ENCODE peak calls at places on chromosomes 3 and 15, in seven cellular contexts. One of them, this sample, is unnamed.

GRCh38 chr3:47283596-47284364 is 1.0 kb downstream of the KLHL18 start:
- DNase-seq in GM12878: no peak
- DNase-seq in HepG2: no peak
- DNase-seq in SK-N-SH: peak; percentile 47
- DNase-seq in H1: no peak
- DNase-seq in K562: peak; percentile 36
- DNase-seq in HCT116: no peak
- DNase-seq in this sample: no peak

GRCh38 chr3:189771842-189772494 is 140.8 kb downstream of the TP63 start:
- DNase-seq in GM12878: no peak
- DNase-seq in HepG2: no peak
- DNase-seq in SK-N-SH: no peak
- DNase-seq in H1: no peak
- DNase-seq in K562: no peak
- DNase-seq in HCT116: no peak
- DNase-seq in this sample: no peak

GRCh38 chr3:185215873-185216586 is 37.8 kb downstream of the EHHADH start:
- DNase-seq in GM12878: no peak
- DNase-seq in HepG2: peak; percentile 14
- DNase-seq in SK-N-SH: peak; percentile 22
- DNase-seq in H1: no peak
- DNase-seq in K562: peak; percentile 20
- DNase-seq in HCT116: no peak
- DNase-seq in this sample: peak; percentile 29

GRCh38 chr3:184405075-184406060 is 25.5 kb downstream of the CHRD start:
- DNase-seq in GM12878: no peak
- DNase-seq in HepG2: no peak
- DNase-seq in SK-N-SH: no peak
- DNase-seq in H1: no peak
- DNase-seq in K562: no peak
- DNase-seq in HCT116: no peak
- DNase-seq in this sample: no peak

GRCh38 chr3:38111696-38112377 is 25.1 kb downstream of the ACAA1 start:
- DNase-seq in GM12878: no peak
- DNase-seq in HepG2: no peak
- DNase-seq in SK-N-SH: no peak
- DNase-seq in H1: no peak
- DNase-seq in K562: no peak
- DNase-seq in HCT116: no peak
- DNase-seq in this sample: no peak

GRCh38 chr3:160392798-160393197 is 6.2 kb downstream of the IFT80 start:
- DNase-seq in GM12878: no peak
- DNase-seq in HepG2: no peak
- DNase-seq in SK-N-SH: no peak
- DNase-seq in H1: no peak
- DNase-seq in K562: no peak
- DNase-seq in HCT116: no peak
- DNase-seq in this sample: no peak

GRCh38 chr3:173501941-173502489 is 104.5 kb downstream of the NLGN1 start:
- DNase-seq in GM12878: no peak
- DNase-seq in HepG2: no peak
- DNase-seq in SK-N-SH: no peak
- DNase-seq in H1: no peak
- DNase-seq in K562: no peak
- DNase-seq in HCT116: no peak
- DNase-seq in this sample: no peak

GRCh38 chr3:189286188-189286587 is 114.4 kb downstream of the TPRG1 start:
- DNase-seq in GM12878: no peak
- DNase-seq in HepG2: no peak
- DNase-seq in SK-N-SH: no peak
- DNase-seq in H1: no peak
- DNase-seq in K562: no peak
- DNase-seq in HCT116: no peak
- DNase-seq in this sample: no peak

GRCh38 chr3:7075120-7075519 is 214.2 kb downstream of the GRM7 start:
- DNase-seq in GM12878: no peak
- DNase-seq in HepG2: no peak
- DNase-seq in SK-N-SH: no peak
- DNase-seq in H1: no peak
- DNase-seq in K562: no peak
- DNase-seq in HCT116: no peak
- DNase-seq in this sample: no peak

GRCh38 chr3:12590096-12590495 is 33.2 kb downstream of the MKRN2 start:
- DNase-seq in GM12878: no peak
- DNase-seq in HepG2: no peak
- DNase-seq in SK-N-SH: no peak
- DNase-seq in H1: no peak
- DNase-seq in K562: no peak
- DNase-seq in HCT116: no peak
- DNase-seq in this sample: no peak

GRCh38 chr3:42440924-42441323 is 30.5 kb upstream of the LYZL4 start:
- DNase-seq in GM12878: no peak
- DNase-seq in HepG2: no peak
- DNase-seq in SK-N-SH: no peak
- DNase-seq in H1: no peak
- DNase-seq in K562: no peak
- DNase-seq in HCT116: no peak
- DNase-seq in this sample: no peak

GRCh38 chr3:188491276-188491687 is 337.3 kb downstream of the LPP start:
- DNase-seq in GM12878: no peak
- DNase-seq in HepG2: no peak
- DNase-seq in SK-N-SH: no peak
- DNase-seq in H1: no peak
- DNase-seq in K562: no peak
- DNase-seq in HCT116: no peak
- DNase-seq in this sample: no peak

GRCh38 chr3:127044996-127045395 is 62.1 kb downstream of the PLXNA1 start:
- DNase-seq in GM12878: no peak
- DNase-seq in HepG2: no peak
- DNase-seq in SK-N-SH: peak; percentile 74
- DNase-seq in H1: no peak
- DNase-seq in K562: peak; percentile 72
- DNase-seq in HCT116: peak; percentile 29
- DNase-seq in this sample: peak; percentile 91

GRCh38 chr3:140771030-140771677 is 93.3 kb downstream of the TRIM42 start:
- DNase-seq in GM12878: no peak
- DNase-seq in HepG2: no peak
- DNase-seq in SK-N-SH: no peak
- DNase-seq in H1: no peak
- DNase-seq in K562: no peak
- DNase-seq in HCT116: no peak
- DNase-seq in this sample: no peak

GRCh38 chr15:96160269-96160668 is 170.2 kb upstream of the NR2F2 start:
- DNase-seq in GM12878: no peak
- DNase-seq in HepG2: no peak
- DNase-seq in SK-N-SH: no peak
- DNase-seq in H1: no peak
- DNase-seq in K562: no peak
- DNase-seq in HCT116: no peak
- DNase-seq in this sample: no peak

GRCh38 chr15:74807302-74807701 is 5.3 kb upstream of the LMAN1L start:
- DNase-seq in GM12878: no peak
- DNase-seq in HepG2: no peak
- DNase-seq in SK-N-SH: no peak
- DNase-seq in H1: no peak
- DNase-seq in K562: no peak
- DNase-seq in HCT116: no peak
- DNase-seq in this sample: no peak

GRCh38 chr15:74809242-74809641 is 3.4 kb upstream of the LMAN1L start:
- DNase-seq in GM12878: no peak
- DNase-seq in HepG2: no peak
- DNase-seq in SK-N-SH: no peak
- DNase-seq in H1: no peak
- DNase-seq in K562: no peak
- DNase-seq in HCT116: no peak
- DNase-seq in this sample: no peak

GRCh38 chr15:74809951-74810350 is 2.7 kb upstream of the LMAN1L start:
- DNase-seq in GM12878: no peak
- DNase-seq in HepG2: no peak
- DNase-seq in SK-N-SH: no peak
- DNase-seq in H1: no peak
- DNase-seq in K562: no peak
- DNase-seq in HCT116: no peak
- DNase-seq in this sample: no peak

GRCh38 chr15:74808840-74809229 is 3.8 kb upstream of the LMAN1L start:
- DNase-seq in GM12878: no peak
- DNase-seq in HepG2: no peak
- DNase-seq in SK-N-SH: no peak
- DNase-seq in H1: no peak
- DNase-seq in K562: no peak
- DNase-seq in HCT116: no peak
- DNase-seq in this sample: no peak

DNA sequence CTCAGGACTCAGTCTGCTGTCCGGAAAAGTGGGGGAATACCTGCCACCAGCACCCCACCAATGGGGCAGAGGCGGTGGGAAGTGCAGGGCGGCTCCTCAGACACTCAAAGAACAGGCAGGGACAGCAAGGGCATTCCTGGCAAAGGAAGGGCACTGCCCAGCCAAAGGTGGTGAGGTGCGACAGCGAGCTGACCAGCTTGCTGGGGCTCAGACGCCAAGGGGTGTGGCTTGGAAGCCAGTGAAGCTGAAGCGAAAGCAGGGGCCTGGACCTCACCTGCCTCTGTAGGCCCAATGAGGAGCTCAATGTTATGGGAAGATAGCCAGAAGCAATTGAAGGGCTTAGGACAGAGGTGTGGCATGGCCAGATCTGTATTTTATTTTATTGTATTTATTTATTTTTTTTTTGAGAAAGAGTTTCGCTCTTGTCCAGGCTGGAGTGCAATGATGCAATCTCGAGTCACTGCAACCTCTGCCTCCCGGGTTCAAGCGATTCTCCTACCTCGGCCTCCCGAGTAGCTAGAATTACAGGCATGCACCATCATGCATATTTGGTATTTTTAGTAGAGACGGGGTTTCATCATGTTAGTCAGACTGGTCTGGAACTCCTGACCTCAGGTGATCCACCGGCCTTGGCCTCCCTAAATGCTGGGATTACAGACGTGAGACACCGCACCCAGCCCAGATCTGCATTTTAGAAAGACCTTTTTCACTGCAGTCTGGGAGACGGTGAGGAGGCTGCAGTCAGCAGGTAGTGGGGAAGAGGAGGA is 4.4 kb upstream of the LMAN1L start:
- DNase-seq in GM12878: no peak
- DNase-seq in HepG2: no peak
- DNase-seq in SK-N-SH: no peak
- DNase-seq in H1: no peak
- DNase-seq in K562: no peak
- DNase-seq in HCT116: no peak
- DNase-seq in this sample: no peak
- TF ChIP-seq JUND in GM12878: no peak
- TF ChIP-seq JUND in HepG2: no peak
- TF ChIP-seq JUND in SK-N-SH: no peak
- TF ChIP-seq JUND in H1: no peak
- TF ChIP-seq JUND in K562: no peak
- TF ChIP-seq JUND in HCT116: no peak
- TF ChIP-seq JUND in this sample: no peak

DNA sequence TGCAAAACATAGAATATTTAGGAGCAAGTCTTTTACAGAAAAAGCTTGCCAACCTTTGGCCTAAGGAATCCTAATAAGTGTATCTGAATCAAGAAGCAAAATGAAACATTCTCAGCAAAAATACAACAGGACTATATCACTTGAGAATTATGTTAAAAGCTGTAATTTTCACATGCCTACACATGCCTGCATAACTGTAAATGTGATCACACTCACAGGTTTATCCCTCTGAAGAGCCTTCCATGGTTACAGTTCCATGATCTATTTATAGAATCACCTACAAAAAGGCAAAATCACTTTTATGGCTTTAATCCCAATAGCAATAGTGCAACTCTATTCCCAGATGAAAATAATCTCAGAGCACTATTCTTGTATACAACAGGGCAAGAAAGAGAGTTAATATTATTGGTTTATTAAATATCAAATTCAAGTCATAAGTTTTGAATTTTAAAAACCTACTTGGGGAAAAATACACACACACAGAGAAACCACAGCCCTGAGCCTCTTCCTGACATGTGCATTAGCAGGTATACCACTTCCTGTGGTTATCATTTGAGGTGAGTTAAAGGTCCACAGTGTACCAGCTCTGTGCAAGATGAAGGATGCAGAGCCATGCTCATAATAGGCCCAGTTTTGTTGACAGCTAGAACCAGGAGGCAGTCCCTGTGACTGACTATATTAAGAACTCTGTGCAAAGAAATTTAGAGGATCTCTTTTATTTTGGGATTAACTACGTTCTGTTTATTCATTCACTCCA is 252.5 kb upstream of the TGFBR2 start:
- DNase-seq in GM12878: peak; percentile 24
- DNase-seq in HepG2: no peak
- DNase-seq in SK-N-SH: no peak
- DNase-seq in H1: no peak
- DNase-seq in K562: no peak
- DNase-seq in HCT116: no peak
- DNase-seq in this sample: no peak
- TF ChIP-seq JUND in GM12878: no peak
- TF ChIP-seq JUND in HepG2: no peak
- TF ChIP-seq JUND in SK-N-SH: no peak
- TF ChIP-seq JUND in H1: no peak
- TF ChIP-seq JUND in K562: no peak
- TF ChIP-seq JUND in HCT116: no peak
- TF ChIP-seq JUND in this sample: no peak

GRCh38 chr15:31472636-31473383 is 146.2 kb downstream of the KLF13 start:
- DNase-seq in GM12878: peak; percentile 79
- DNase-seq in HepG2: no peak
- DNase-seq in SK-N-SH: no peak
- DNase-seq in H1: no peak
- DNase-seq in K562: no peak
- DNase-seq in HCT116: no peak
- DNase-seq in this sample: no peak
- TF ChIP-seq JUND in GM12878: no peak
- TF ChIP-seq JUND in HepG2: no peak
- TF ChIP-seq JUND in SK-N-SH: no peak
- TF ChIP-seq JUND in H1: no peak
- TF ChIP-seq JUND in K562: no peak
- TF ChIP-seq JUND in HCT116: no peak
- TF ChIP-seq JUND in this sample: no peak

GRCh38 chr3:108346301-108346989 is 50.1 kb downstream of the HHLA2 start:
- DNase-seq in GM12878: no peak
- DNase-seq in HepG2: no peak
- DNase-seq in SK-N-SH: no peak
- DNase-seq in H1: no peak
- DNase-seq in K562: no peak
- DNase-seq in HCT116: no peak
- DNase-seq in this sample: no peak

GRCh38 chr3:108342829-108343478 is 46.6 kb downstream of the HHLA2 start:
- DNase-seq in GM12878: peak; percentile 36
- DNase-seq in HepG2: no peak
- DNase-seq in SK-N-SH: no peak
- DNase-seq in H1: no peak
- DNase-seq in K562: no peak
- DNase-seq in HCT116: no peak
- DNase-seq in this sample: no peak

GRCh38 chr3:108341911-108342310 is 45.6 kb downstream of the HHLA2 start:
- DNase-seq in GM12878: no peak
- DNase-seq in HepG2: no peak
- DNase-seq in SK-N-SH: no peak
- DNase-seq in H1: no peak
- DNase-seq in K562: no peak
- DNase-seq in HCT116: no peak
- DNase-seq in this sample: no peak

GRCh38 chr3:108343479-108343870 is 47.1 kb downstream of the HHLA2 start:
- DNase-seq in GM12878: no peak
- DNase-seq in HepG2: no peak
- DNase-seq in SK-N-SH: no peak
- DNase-seq in H1: no peak
- DNase-seq in K562: no peak
- DNase-seq in HCT116: no peak
- DNase-seq in this sample: no peak

GRCh38 chr3:108345492-108346205 is 49.3 kb downstream of the HHLA2 start:
- DNase-seq in GM12878: no peak
- DNase-seq in HepG2: no peak
- DNase-seq in SK-N-SH: no peak
- DNase-seq in H1: no peak
- DNase-seq in K562: no peak
- DNase-seq in HCT116: no peak
- DNase-seq in this sample: peak; percentile 18
- TF ChIP-seq JUND in GM12878: no peak
- TF ChIP-seq JUND in HepG2: no peak
- TF ChIP-seq JUND in SK-N-SH: no peak
- TF ChIP-seq JUND in H1: no peak
- TF ChIP-seq JUND in K562: no peak
- TF ChIP-seq JUND in HCT116: no peak
- TF ChIP-seq JUND in this sample: no peak